ENCODE peak calls at places on chromosome 7, in five cellular contexts. One of them, this sample, is unnamed.
A peak's percentile ranks its signal among the peaks of the same experiment; 100 is the strongest.

GRCh38 chr7:67377939-67378862 is 381.6 kb downstream of the TYW1 start:
- DNase-seq in cardiac muscle cell: peak; percentile 86
- DNase-seq in CD4-positive, alpha-beta memory T cell: peak; percentile 54
- DNase-seq in adipocyte: peak; percentile 74
- DNase-seq in psoas muscle: peak; percentile 49
- DNase-seq in this sample: peak; percentile 44

GRCh38 chr7:46178685-46179084 is 257.6 kb upstream of the IGFBP3 start:
- DNase-seq in cardiac muscle cell: no peak
- DNase-seq in psoas muscle: no peak
- DNase-seq in adipocyte: peak; percentile 28
- DNase-seq in CD4-positive, alpha-beta memory T cell: no peak
- DNase-seq in this sample: no peak

GRCh38 chr7:128884561-128885369 is 22.1 kb downstream of the ATP6V1F start:
- DNase-seq in psoas muscle: no peak
- DNase-seq in adipocyte: no peak
- DNase-seq in cardiac muscle cell: no peak
- DNase-seq in CD4-positive, alpha-beta memory T cell: no peak
- DNase-seq in this sample: no peak

GRCh38 chr7:46909601-46910051 is 672.3 kb downstream of the TNS3 start:
- DNase-seq in cardiac muscle cell: no peak
- DNase-seq in psoas muscle: no peak
- DNase-seq in CD4-positive, alpha-beta memory T cell: no peak
- DNase-seq in adipocyte: peak; percentile 83
- DNase-seq in this sample: no peak

GRCh38 chr7:150479023-150479716 is 28.7 kb downstream of the GIMAP8 start:
- DNase-seq in CD4-positive, alpha-beta memory T cell: peak; percentile 83
- DNase-seq in psoas muscle: no peak
- DNase-seq in adipocyte: no peak
- DNase-seq in cardiac muscle cell: no peak
- DNase-seq in this sample: no peak

GRCh38 chr7:50508471-50508943 is 56.7 kb downstream of the DDC start:
- DNase-seq in adipocyte: peak; percentile 20
- DNase-seq in CD4-positive, alpha-beta memory T cell: no peak
- DNase-seq in cardiac muscle cell: no peak
- DNase-seq in psoas muscle: no peak
- DNase-seq in this sample: no peak

GRCh38 chr7:14228341-14228740 is 238.9 kb upstream of the ETV1 start:
- DNase-seq in adipocyte: no peak
- DNase-seq in CD4-positive, alpha-beta memory T cell: no peak
- DNase-seq in cardiac muscle cell: no peak
- DNase-seq in psoas muscle: no peak
- DNase-seq in this sample: no peak

GRCh38 chr7:18786196-18786727 is 290.7 kb downstream of the HDAC9 start:
- DNase-seq in cardiac muscle cell: no peak
- DNase-seq in CD4-positive, alpha-beta memory T cell: no peak
- DNase-seq in adipocyte: no peak
- DNase-seq in psoas muscle: no peak
- DNase-seq in this sample: no peak

GRCh38 chr7:26375604-26376207 is 84.0 kb downstream of the SNX10 start:
- DNase-seq in psoas muscle: no peak
- DNase-seq in adipocyte: no peak
- DNase-seq in CD4-positive, alpha-beta memory T cell: no peak
- DNase-seq in cardiac muscle cell: peak; percentile 37
- DNase-seq in this sample: no peak

GRCh38 chr7:146960747-146961416 is 844.3 kb downstream of the CNTNAP2 start:
- DNase-seq in adipocyte: no peak
- DNase-seq in CD4-positive, alpha-beta memory T cell: no peak
- DNase-seq in psoas muscle: no peak
- DNase-seq in cardiac muscle cell: no peak
- DNase-seq in this sample: no peak

GRCh38 chr7:44963526-44964290 is 15.1 kb downstream of the MYO1G start:
- DNase-seq in adipocyte: no peak
- DNase-seq in psoas muscle: no peak
- DNase-seq in cardiac muscle cell: no peak
- DNase-seq in CD4-positive, alpha-beta memory T cell: no peak
- DNase-seq in this sample: no peak

GRCh38 chr7:140022582-140023211 is 40.1 kb downstream of the PARP12 start:
- DNase-seq in psoas muscle: no peak
- DNase-seq in CD4-positive, alpha-beta memory T cell: no peak
- DNase-seq in adipocyte: peak; percentile 38
- DNase-seq in cardiac muscle cell: no peak
- DNase-seq in this sample: no peak

GRCh38 chr7:140304071-140304799 is 94.1 kb downstream of the SLC37A3 start:
- DNase-seq in CD4-positive, alpha-beta memory T cell: peak; percentile 67
- DNase-seq in adipocyte: peak; percentile 28
- DNase-seq in psoas muscle: no peak
- DNase-seq in cardiac muscle cell: no peak
- DNase-seq in this sample: no peak

GRCh38 chr7:27213904-27214586 is 14.2 kb upstream of the HOXA13 start:
- DNase-seq in cardiac muscle cell: no peak
- DNase-seq in adipocyte: no peak
- DNase-seq in CD4-positive, alpha-beta memory T cell: no peak
- DNase-seq in psoas muscle: no peak
- DNase-seq in this sample: no peak

GRCh38 chr7:136174477-136174876 is 197.3 kb upstream of the MTPN start:
- DNase-seq in psoas muscle: no peak
- DNase-seq in adipocyte: no peak
- DNase-seq in cardiac muscle cell: no peak
- DNase-seq in CD4-positive, alpha-beta memory T cell: no peak
- DNase-seq in this sample: no peak

GRCh38 chr7:5549096-5549896 is 125.7 kb upstream of the TNRC18 start:
- DNase-seq in CD4-positive, alpha-beta memory T cell: no peak
- DNase-seq in adipocyte: peak; percentile 58
- DNase-seq in psoas muscle: peak; percentile 58
- DNase-seq in cardiac muscle cell: no peak
- DNase-seq in this sample: no peak

GRCh38 chr7:131555565-131556054 is 818 bp downstream of the PODXL start:
- DNase-seq in adipocyte: no peak
- DNase-seq in CD4-positive, alpha-beta memory T cell: peak; percentile 8
- DNase-seq in cardiac muscle cell: no peak
- DNase-seq in psoas muscle: no peak
- DNase-seq in this sample: no peak

GRCh38 chr7:55969391-55969790 is 5.0 kb downstream of the NIPSNAP2 start:
- DNase-seq in CD4-positive, alpha-beta memory T cell: no peak
- DNase-seq in cardiac muscle cell: no peak
- DNase-seq in psoas muscle: no peak
- DNase-seq in adipocyte: no peak
- DNase-seq in this sample: no peak

GRCh38 chr7:155570991-155571390 is 24.6 kb upstream of the CNPY1 start:
- DNase-seq in cardiac muscle cell: no peak
- DNase-seq in psoas muscle: no peak
- DNase-seq in adipocyte: no peak
- DNase-seq in CD4-positive, alpha-beta memory T cell: no peak
- DNase-seq in this sample: no peak

GRCh38 chr7:94054130-94054529 is 50.0 kb upstream of the BET1 start:
- DNase-seq in cardiac muscle cell: peak; percentile 16
- DNase-seq in CD4-positive, alpha-beta memory T cell: no peak
- DNase-seq in psoas muscle: no peak
- DNase-seq in adipocyte: no peak
- DNase-seq in this sample: no peak

GRCh38 chr7:100835903-100836811 is 8.8 kb upstream of the EPHB4 start:
- DNase-seq in adipocyte: no peak
- DNase-seq in CD4-positive, alpha-beta memory T cell: no peak
- DNase-seq in cardiac muscle cell: no peak
- DNase-seq in psoas muscle: peak; percentile 41
- DNase-seq in this sample: no peak

GRCh38 chr7:95700917-95701316 is 71.4 kb upstream of the DYNC1I1 start:
- DNase-seq in adipocyte: no peak
- DNase-seq in cardiac muscle cell: no peak
- DNase-seq in psoas muscle: no peak
- DNase-seq in CD4-positive, alpha-beta memory T cell: no peak
- DNase-seq in this sample: no peak

GRCh38 chr7:43625453-43625852 is 42.5 kb downstream of the STK17A start:
- DNase-seq in cardiac muscle cell: no peak
- DNase-seq in adipocyte: no peak
- DNase-seq in CD4-positive, alpha-beta memory T cell: peak; percentile 68
- DNase-seq in psoas muscle: no peak
- DNase-seq in this sample: no peak

GRCh38 chr7:155858521-155859061 is 46.3 kb upstream of the SHH start:
- DNase-seq in CD4-positive, alpha-beta memory T cell: no peak
- DNase-seq in adipocyte: peak; percentile 1
- DNase-seq in psoas muscle: no peak
- DNase-seq in cardiac muscle cell: no peak
- DNase-seq in this sample: no peak

GRCh38 chr7:122633472-122633871 is 65.4 kb downstream of the RNF133 start:
- DNase-seq in psoas muscle: no peak
- DNase-seq in cardiac muscle cell: no peak
- DNase-seq in adipocyte: no peak
- DNase-seq in CD4-positive, alpha-beta memory T cell: no peak
- DNase-seq in this sample: no peak

GRCh38 chr7:148527717-148528168 is 62.8 kb upstream of the C7orf33 start:
- DNase-seq in psoas muscle: peak; percentile 63
- DNase-seq in CD4-positive, alpha-beta memory T cell: peak; percentile 83
- DNase-seq in cardiac muscle cell: peak; percentile 77
- DNase-seq in adipocyte: peak; percentile 47
- DNase-seq in this sample: peak; percentile 66

GRCh38 chr7:503046-503574 is 16.5 kb downstream of the PDGFA start:
- DNase-seq in cardiac muscle cell: no peak
- DNase-seq in adipocyte: no peak
- DNase-seq in psoas muscle: peak; percentile 12
- DNase-seq in CD4-positive, alpha-beta memory T cell: no peak
- DNase-seq in this sample: no peak

GRCh38 chr7:159172314-159172892 is 27.7 kb upstream of the VIPR2 start:
- DNase-seq in adipocyte: no peak
- DNase-seq in cardiac muscle cell: no peak
- DNase-seq in psoas muscle: no peak
- DNase-seq in CD4-positive, alpha-beta memory T cell: no peak
- DNase-seq in this sample: no peak
- H3K9me3 ChIP-seq in adipocyte: peaks cover 8% of the 10 kb centered on the region
- H3K9me3 ChIP-seq in cardiac muscle cell: no peaks in the 10 kb centered on the region
- H3K9me3 ChIP-seq in psoas muscle: peaks cover 5% of the 10 kb centered on the region
- H3K9me3 ChIP-seq in CD4-positive, alpha-beta memory T cell: peaks cover 9% of the 10 kb centered on the region
- H3K9me3 ChIP-seq in this sample: no peaks in the 10 kb centered on the region

GRCh38 chr7:153566324-153566723 is 485.9 kb upstream of the DPP6 start:
- DNase-seq in adipocyte: no peak
- DNase-seq in cardiac muscle cell: no peak
- DNase-seq in psoas muscle: no peak
- DNase-seq in CD4-positive, alpha-beta memory T cell: no peak
- DNase-seq in this sample: no peak
- H3K9me3 ChIP-seq in adipocyte: peaks cover 12% of the 10 kb centered on the region
- H3K9me3 ChIP-seq in cardiac muscle cell: no peaks in the 10 kb centered on the region
- H3K9me3 ChIP-seq in psoas muscle: no peaks in the 10 kb centered on the region
- H3K9me3 ChIP-seq in CD4-positive, alpha-beta memory T cell: no peaks in the 10 kb centered on the region
- H3K9me3 ChIP-seq in this sample: no peaks in the 10 kb centered on the region

GRCh38 chr7:157555921-157556320 is 219.1 kb downstream of the DNAJB6 start:
- DNase-seq in adipocyte: no peak
- DNase-seq in psoas muscle: no peak
- DNase-seq in CD4-positive, alpha-beta memory T cell: no peak
- DNase-seq in cardiac muscle cell: no peak
- DNase-seq in this sample: no peak
- H3K9me3 ChIP-seq in adipocyte: no peaks in the 10 kb centered on the region
- H3K9me3 ChIP-seq in psoas muscle: no peaks in the 10 kb centered on the region
- H3K9me3 ChIP-seq in CD4-positive, alpha-beta memory T cell: no peaks in the 10 kb centered on the region
- H3K9me3 ChIP-seq in cardiac muscle cell: no peaks in the 10 kb centered on the region
- H3K9me3 ChIP-seq in this sample: no peaks in the 10 kb centered on the region

DNA sequence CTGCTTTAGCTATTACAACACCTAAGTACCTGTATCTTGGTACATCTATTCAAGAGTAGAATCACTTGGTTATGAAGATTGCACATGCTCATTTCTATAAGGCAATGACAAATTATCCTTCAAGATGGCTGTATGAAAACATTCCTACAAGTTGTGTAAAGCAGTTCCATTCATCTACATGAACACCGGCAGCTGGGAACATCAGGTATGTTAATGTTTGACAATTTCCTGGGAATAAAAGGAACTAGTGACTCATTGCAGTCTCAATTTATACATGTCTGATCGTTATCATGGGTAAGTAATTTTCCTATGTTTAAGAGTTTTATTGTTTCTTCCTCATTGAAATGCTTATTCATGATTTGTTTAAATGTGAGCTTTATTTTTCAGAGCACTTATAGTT is 203.2 kb upstream of the SEMA3E start:
- DNase-seq in psoas muscle: no peak
- DNase-seq in adipocyte: no peak
- DNase-seq in CD4-positive, alpha-beta memory T cell: no peak
- DNase-seq in cardiac muscle cell: no peak
- DNase-seq in this sample: no peak
- H3K9me3 ChIP-seq in psoas muscle: no peaks in the 10 kb centered on the region
- H3K9me3 ChIP-seq in adipocyte: no peaks in the 10 kb centered on the region
- H3K9me3 ChIP-seq in CD4-positive, alpha-beta memory T cell: no peaks in the 10 kb centered on the region
- H3K9me3 ChIP-seq in cardiac muscle cell: no peaks in the 10 kb centered on the region
- H3K9me3 ChIP-seq in this sample: no peaks in the 10 kb centered on the region

DNA sequence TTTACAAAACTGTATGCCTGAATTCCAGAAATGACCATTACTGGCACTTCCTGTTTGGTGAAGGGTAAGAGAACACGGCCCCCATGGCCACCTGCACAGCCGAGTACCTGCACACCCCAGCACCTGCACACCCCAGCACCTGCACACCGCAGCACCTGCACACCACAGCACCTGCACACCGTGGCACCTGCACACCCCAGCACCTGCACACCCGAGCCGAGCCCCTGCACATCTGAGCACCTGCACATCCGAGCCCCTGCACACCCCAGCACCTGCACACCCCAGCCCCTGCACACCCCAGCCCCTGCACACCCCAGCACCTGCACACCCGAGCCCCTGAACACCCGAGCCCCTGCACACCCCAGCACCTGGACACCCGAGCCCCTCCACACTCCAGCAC is 243.5 kb downstream of the DNAJB6 start:
- DNase-seq in psoas muscle: no peak
- DNase-seq in cardiac muscle cell: no peak
- DNase-seq in CD4-positive, alpha-beta memory T cell: no peak
- DNase-seq in adipocyte: no peak
- DNase-seq in this sample: no peak
- H3K9me3 ChIP-seq in psoas muscle: no peaks in the 10 kb centered on the region
- H3K9me3 ChIP-seq in cardiac muscle cell: no peaks in the 10 kb centered on the region
- H3K9me3 ChIP-seq in CD4-positive, alpha-beta memory T cell: no peaks in the 10 kb centered on the region
- H3K9me3 ChIP-seq in adipocyte: no peaks in the 10 kb centered on the region
- H3K9me3 ChIP-seq in this sample: no peaks in the 10 kb centered on the region

GRCh38 chr7:64515330-64515729 is 47.5 kb downstream of the ZNF680 start:
- DNase-seq in cardiac muscle cell: no peak
- DNase-seq in psoas muscle: no peak
- DNase-seq in adipocyte: peak; percentile 7
- DNase-seq in CD4-positive, alpha-beta memory T cell: no peak
- DNase-seq in this sample: no peak

GRCh38 chr7:64515781-64516180 is 47.1 kb downstream of the ZNF680 start:
- DNase-seq in adipocyte: peak; percentile 3
- DNase-seq in psoas muscle: no peak
- DNase-seq in CD4-positive, alpha-beta memory T cell: no peak
- DNase-seq in cardiac muscle cell: no peak
- DNase-seq in this sample: no peak

GRCh38 chr7:64521409-64521984 is 41.4 kb downstream of the ZNF680 start:
- DNase-seq in cardiac muscle cell: no peak
- DNase-seq in psoas muscle: no peak
- DNase-seq in adipocyte: no peak
- DNase-seq in CD4-positive, alpha-beta memory T cell: no peak
- DNase-seq in this sample: no peak

GRCh38 chr7:64516451-64516850 is 46.4 kb downstream of the ZNF680 start:
- DNase-seq in adipocyte: no peak
- DNase-seq in CD4-positive, alpha-beta memory T cell: no peak
- DNase-seq in psoas muscle: no peak
- DNase-seq in cardiac muscle cell: no peak
- DNase-seq in this sample: no peak
- H3K9me3 ChIP-seq in adipocyte: peaks cover 88% of the 10 kb centered on the region
- H3K9me3 ChIP-seq in CD4-positive, alpha-beta memory T cell: peaks cover 37% of the 10 kb centered on the region
- H3K9me3 ChIP-seq in psoas muscle: peaks cover 65% of the 10 kb centered on the region
- H3K9me3 ChIP-seq in cardiac muscle cell: no peaks in the 10 kb centered on the region
- H3K9me3 ChIP-seq in this sample: peaks cover 28% of the 10 kb centered on the region